ENCODE peak calls at places on chromosomes 6 and 20, in four cellular contexts. M is suprapubic skin, W is heart left ventricle, R is heart right ventricle. H is an unnamed sample. For H3K4me1, the result is how much of the 10 kb centered on the place peaks cover.

GRCh38 chr6:148521158-148521557 is 178.5 kb downstream of the SASH1 start:
- DNase-seq in R (no peak), W (no peak), M (no peak), H (no peak)

GRCh38 chr6:97294451-97294850 is 11.4 kb upstream of the MMS22L start:
- DNase-seq in M (no peak), R (no peak), W (no peak), H (no peak)

GRCh38 chr20:38260025-38260377 is 534 bp downstream of the KIAA1755 start:
- DNase-seq in W (no peak), R (no peak), M (no peak), H (no peak)

GRCh38 chr20:3701061-3701998 is 11.1 kb downstream of the SIGLEC1 start:
- DNase-seq in R (no peak), M (no peak), W (no peak), H (no peak)

GRCh38 chr6:76162811-76163210 is 90.3 kb upstream of the IMPG1 start:
- DNase-seq in W (no peak), R (no peak), M (no peak), H (no peak)

GRCh38 chr20:45114465-45115385 is at the start of gene WFDC5:
- DNase-seq in W (no peak), M (no peak), R (no peak), H (peak)

GRCh38 chr6:22367331-22367730 is 70.5 kb upstream of the PRL start:
- DNase-seq in W (no peak), R (no peak), M (no peak), H (no peak)

GRCh38 chr20:23454816-23455215 is 2.1 kb upstream of the CST11 start:
- DNase-seq in M (no peak), W (no peak), R (no peak), H (no peak)

GRCh38 chr6:96124778-96125177 is 109.0 kb downstream of the FUT9 start:
- DNase-seq in R (no peak), M (no peak), W (no peak), H (no peak)

GRCh38 chr6:158283304-158284005 is 28.8 kb upstream of the TULP4 start:
- DNase-seq in W (peak), R (no peak), M (no peak), H (no peak)

GRCh38 chr20:44690781-44691423 is 24.3 kb upstream of the CCN5 start:
- DNase-seq in W (peak), R (peak), M (no peak), H (no peak)

GRCh38 chr20:62980380-62980960 is 26.3 kb downstream of the BHLHE23 start:
- DNase-seq in W (no peak), R (no peak), M (no peak), H (no peak)

GRCh38 chr6:10316327-10316726 is 98.5 kb downstream of the TFAP2A start:
- DNase-seq in W (no peak), R (no peak), M (no peak), H (peak)

GRCh38 chr6:136284909-136285308 is 4.7 kb downstream of the BCLAF1 start:
- DNase-seq in M (no peak), W (no peak), R (no peak), H (no peak)

GRCh38 chr6:128740951-128741350 is 142.0 kb upstream of the LAMA2 start:
- DNase-seq in W (no peak), R (no peak), M (no peak), H (no peak)

GRCh38 chr6:34671801-34672656 is 24.5 kb downstream of the ILRUN start:
- DNase-seq in R (no peak), M (no peak), W (no peak), H (no peak)

GRCh38 chr20:13295637-13296036 is 74.6 kb downstream of the ISM1 start:
- DNase-seq in W (no peak), M (no peak), R (no peak), H (no peak)

GRCh38 chr6:73343164-73343563 is 10.9 kb downstream of the DPPA5 start:
- DNase-seq in R (no peak), M (no peak), W (no peak), H (no peak)

GRCh38 chr20:8385247-8385646 is 253.2 kb downstream of the PLCB1 start:
- DNase-seq in R (peak), W (peak), M (no peak), H (no peak)

GRCh38 chr6:132569170-132569569 is 952 bp upstream of the TAAR6 start:
- DNase-seq in W (no peak), R (no peak), M (no peak), H (no peak)

GRCh38 chr6:431986-432385 is 40.4 kb downstream of the IRF4 start:
- DNase-seq in W (no peak), R (no peak), M (no peak), H (no peak)

GRCh38 chr6:122839477-122839876 is 50.4 kb downstream of the SMPDL3A start:
- DNase-seq in R (peak), M (peak), W (no peak), H (no peak)

GRCh38 chr20:44166477-44166876 is 20.5 kb downstream of the JPH2 start:
- DNase-seq in W (peak), M (no peak), R (peak), H (no peak)

GRCh38 chr20:50635676-50636600 is 55.4 kb downstream of the RIPOR3 start:
- DNase-seq in R (peak), M (peak), W (peak), H (peak)

GRCh38 chr6:14077193-14077853 is 40.2 kb upstream of the CD83 start:
- DNase-seq in R (no peak), W (no peak), M (no peak), H (no peak)

GRCh38 chr20:44616604-44616964 is 34.2 kb downstream of the PKIG start:
- DNase-seq in M (peak), R (peak), W (peak), H (peak)

GRCh38 chr6:128491643-128492206 is 28.7 kb downstream of the PTPRK start:
- DNase-seq in W (no peak), M (no peak), R (peak), H (no peak)

GRCh38 chr6:80235647-80236046 is 129.2 kb downstream of the BCKDHB start:
- DNase-seq in R (no peak), W (no peak), M (no peak), H (no peak)

GRCh38 chr6:155154158-155154830 is 109.5 kb upstream of the CLDN20 start:
- DNase-seq in W (no peak), R (no peak), M (no peak), H (no peak)

GRCh38 chr6:41505084-41506049 is 40.8 kb upstream of the FOXP4 start:
- DNase-seq in R (peak), W (peak), M (peak), H (no peak)

GRCh38 chr6:159961523-159961922 is 7.4 kb upstream of the IGF2R start:
- DNase-seq in W (no peak), M (no peak), R (no peak), H (no peak)

GRCh38 chr6:33823806-33824205 is 20.0 kb upstream of the MLN start:
- DNase-seq in R (no peak), W (no peak), M (no peak), H (peak)

GRCh38 chr20:21156266-21156665 is 30.4 kb downstream of the KIZ start:
- DNase-seq in W (no peak), R (no peak), M (no peak), H (no peak)

GRCh38 chr6:121595646-121596045 is 160.2 kb downstream of the GJA1 start:
- DNase-seq in R (no peak), W (no peak), M (no peak), H (no peak)

GRCh38 chr20:63230800-63231268 is 4.9 kb upstream of the BIRC7 start:
- DNase-seq in M (no peak), R (peak), W (peak), H (no peak)

GRCh38 chr6:32954983-32955802 is 2.3 kb upstream of the HLA-DMA start:
- DNase-seq in R (no peak), W (no peak), M (no peak), H (no peak)

GRCh38 chr6:46781478-46782378 is 11.5 kb upstream of the MEP1A start:
- DNase-seq in W (peak), R (peak), M (no peak), H (no peak)

GRCh38 chr6:1613631-1614447 is 4.1 kb downstream of the FOXC1 start:
- DNase-seq in W (peak), R (no peak), M (no peak), H (peak)
- H3K4me1 ChIP-seq in W (under half), R (under half), M (under half), H (under half)

GRCh38 chr20:49539481-49540231 is 28.3 kb downstream of the PTGIS start:
- DNase-seq in R (no peak), M (no peak), W (no peak), H (peak)

GRCh38 chr20:49542514-49542991 is 25.4 kb downstream of the PTGIS start:
- DNase-seq in R (no peak), W (no peak), M (no peak), H (no peak)

GRCh38 chr20:49540232-49540620 is 27.7 kb downstream of the PTGIS start:
- DNase-seq in R (no peak), W (no peak), M (no peak), H (no peak)

GRCh38 chr20:49541733-49542513 is 26.0 kb downstream of the PTGIS start:
- DNase-seq in M (no peak), W (peak), R (peak), H (no peak)

DNA sequence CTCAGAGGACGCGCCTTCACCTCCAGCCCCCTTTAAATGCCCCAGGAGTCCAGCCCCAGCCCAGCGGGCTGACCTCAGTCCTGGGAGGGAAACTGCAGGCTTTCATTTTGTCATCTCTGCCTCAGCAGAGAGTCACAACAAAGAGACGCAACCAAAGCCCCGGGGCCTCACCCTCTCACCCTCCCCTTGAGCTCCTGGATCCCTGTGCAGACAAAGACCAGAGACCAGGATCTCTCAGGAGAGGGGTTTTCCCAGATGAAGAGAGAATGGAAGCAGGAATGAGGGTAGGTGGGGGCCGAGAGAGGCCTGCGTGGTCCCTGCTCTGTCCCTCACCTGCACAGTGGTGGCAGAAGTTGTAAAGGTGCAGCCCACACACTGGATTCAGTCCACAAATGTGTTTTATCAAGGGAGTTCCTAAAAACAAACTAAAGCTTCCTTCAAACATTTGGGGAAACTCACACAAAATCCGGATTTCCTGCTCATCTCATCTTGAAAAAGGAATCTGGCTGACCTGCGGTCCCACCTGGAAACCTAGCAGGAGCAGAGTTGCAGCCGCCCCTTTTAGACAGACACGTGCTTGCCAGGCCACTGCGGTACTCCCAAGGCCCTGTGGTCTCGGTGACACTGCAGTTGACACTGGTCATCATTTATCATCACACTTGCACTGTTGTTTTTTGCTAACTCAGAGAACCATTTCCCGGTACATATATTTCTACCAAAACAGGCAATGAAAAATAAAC is 27.1 kb downstream of the PTGIS start:
- DNase-seq in W (no peak), R (no peak), M (no peak), H (no peak)
- TF ChIP-seq CTCF in W (no peak), R (no peak), M (no peak), H (no peak)

GRCh38 chr6:1890071-1890470 is 280.4 kb downstream of the FOXC1 start:
- DNase-seq in R (no peak), W (no peak), M (no peak), H (no peak)
- H3K27ac ChIP-seq in R (no peak), W (no peak), M (no peak), H (peak)

DNA sequence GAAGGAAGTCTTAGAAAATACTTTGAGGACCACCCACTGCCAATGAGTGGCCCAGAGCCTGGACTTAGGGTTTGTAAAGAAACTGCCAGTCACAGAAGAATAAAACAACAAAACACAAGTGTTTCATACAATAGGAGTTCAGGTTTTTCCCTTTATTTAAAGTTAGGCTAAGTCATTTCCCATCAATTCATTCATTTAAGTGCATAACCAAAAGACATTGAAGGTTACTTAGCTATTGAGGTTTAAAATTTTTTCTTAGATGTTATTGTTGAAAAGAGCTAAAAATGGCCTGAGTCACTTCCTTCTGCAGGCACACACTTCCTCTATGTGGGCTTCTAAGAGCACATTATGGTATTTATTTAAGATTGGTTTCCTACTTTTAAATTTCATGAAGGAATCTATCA is 54.2 kb downstream of the ARMC2 start:
- DNase-seq in W (no peak), R (no peak), M (no peak), H (no peak)
- H3K4me1 ChIP-seq in W (half or more), R (half or more), M (under half), H (under half)

H was measured in RWPE2.